ENCODE peak calls at places on chromosomes 1 and 21, in seven cellular contexts. One of them, this sample, is unnamed. For H3K9me3, the result is how much of the 10 kb centered on the place peaks cover.

GRCh38 chr1:100952104-100952745 is 56.3 kb downstream of the SLC30A7 start:
- DNase-seq in ovary: no peak
- DNase-seq in GM12878: no peak
- DNase-seq in body of pancreas: no peak
- DNase-seq in A549: no peak
- DNase-seq in breast epithelium: no peak
- DNase-seq in Peyer's patch: no peak
- DNase-seq in this sample: no peak

GRCh38 chr1:181129771-181130606 is 41.5 kb downstream of the IER5 start:
- DNase-seq in ovary: no peak
- DNase-seq in GM12878: no peak
- DNase-seq in body of pancreas: no peak
- DNase-seq in A549: no peak
- DNase-seq in breast epithelium: no peak
- DNase-seq in Peyer's patch: no peak
- DNase-seq in this sample: no peak

GRCh38 chr1:222706815-222707214 is 5.5 kb downstream of the AIDA start:
- DNase-seq in ovary: no peak
- DNase-seq in GM12878: no peak
- DNase-seq in body of pancreas: no peak
- DNase-seq in A549: no peak
- DNase-seq in breast epithelium: no peak
- DNase-seq in Peyer's patch: no peak
- DNase-seq in this sample: no peak

GRCh38 chr1:12229835-12230548 is at the start of gene VPS13D:
- DNase-seq in ovary: peak
- DNase-seq in GM12878: peak
- DNase-seq in body of pancreas: peak
- DNase-seq in A549: peak
- DNase-seq in breast epithelium: peak
- DNase-seq in Peyer's patch: peak
- DNase-seq in this sample: peak

GRCh38 chr1:172990598-172991215 is 60.0 kb downstream of the TNFSF18 start:
- DNase-seq in ovary: no peak
- DNase-seq in GM12878: no peak
- DNase-seq in body of pancreas: no peak
- DNase-seq in A549: no peak
- DNase-seq in breast epithelium: no peak
- DNase-seq in Peyer's patch: no peak
- DNase-seq in this sample: no peak

GRCh38 chr21:45297329-45297728 is 9.6 kb upstream of the POFUT2 start:
- DNase-seq in ovary: peak
- DNase-seq in GM12878: no peak
- DNase-seq in body of pancreas: no peak
- DNase-seq in A549: no peak
- DNase-seq in breast epithelium: no peak
- DNase-seq in Peyer's patch: no peak
- DNase-seq in this sample: no peak

GRCh38 chr1:234573711-234574299 is 36.2 kb downstream of the IRF2BP2 start:
- DNase-seq in ovary: no peak
- DNase-seq in GM12878: no peak
- DNase-seq in body of pancreas: no peak
- DNase-seq in A549: no peak
- DNase-seq in breast epithelium: no peak
- DNase-seq in Peyer's patch: no peak
- DNase-seq in this sample: no peak

GRCh38 chr1:2638466-2639115 is 5.8 kb upstream of the MMEL1 start:
- DNase-seq in ovary: no peak
- DNase-seq in GM12878: no peak
- DNase-seq in body of pancreas: no peak
- DNase-seq in A549: no peak
- DNase-seq in breast epithelium: no peak
- DNase-seq in Peyer's patch: no peak
- DNase-seq in this sample: no peak

GRCh38 chr1:20265243-20265642 is 25.4 kb upstream of the VWA5B1 start:
- DNase-seq in ovary: no peak
- DNase-seq in GM12878: no peak
- DNase-seq in body of pancreas: no peak
- DNase-seq in A549: no peak
- DNase-seq in breast epithelium: no peak
- DNase-seq in Peyer's patch: no peak
- DNase-seq in this sample: no peak

GRCh38 chr1:16989676-16990391 is 9.4 kb upstream of the MFAP2 start:
- DNase-seq in ovary: no peak
- DNase-seq in GM12878: no peak
- DNase-seq in body of pancreas: no peak
- DNase-seq in A549: no peak
- DNase-seq in breast epithelium: no peak
- DNase-seq in Peyer's patch: no peak
- DNase-seq in this sample: no peak

GRCh38 chr1:198584163-198584562 is 43.7 kb upstream of the ATP6V1G3 start:
- DNase-seq in ovary: no peak
- DNase-seq in GM12878: no peak
- DNase-seq in body of pancreas: no peak
- DNase-seq in A549: no peak
- DNase-seq in breast epithelium: no peak
- DNase-seq in Peyer's patch: no peak
- DNase-seq in this sample: no peak

GRCh38 chr1:8809342-8809736 is 8.1 kb downstream of the RERE start:
- DNase-seq in ovary: no peak
- DNase-seq in GM12878: no peak
- DNase-seq in body of pancreas: no peak
- DNase-seq in A549: no peak
- DNase-seq in breast epithelium: no peak
- DNase-seq in Peyer's patch: no peak
- DNase-seq in this sample: no peak

GRCh38 chr1:172970186-172970585 is 80.6 kb downstream of the TNFSF18 start:
- DNase-seq in ovary: no peak
- DNase-seq in GM12878: no peak
- DNase-seq in body of pancreas: no peak
- DNase-seq in A549: peak
- DNase-seq in breast epithelium: no peak
- DNase-seq in Peyer's patch: no peak
- DNase-seq in this sample: no peak

GRCh38 chr1:46133181-46133658 is 791 bp upstream of the PIK3R3 start:
- DNase-seq in ovary: no peak
- DNase-seq in GM12878: no peak
- DNase-seq in body of pancreas: no peak
- DNase-seq in A549: no peak
- DNase-seq in breast epithelium: peak
- DNase-seq in Peyer's patch: no peak
- DNase-seq in this sample: no peak

GRCh38 chr1:209721406-209721805 is 16.8 kb downstream of the HSD11B1 start:
- DNase-seq in ovary: no peak
- DNase-seq in GM12878: no peak
- DNase-seq in body of pancreas: no peak
- DNase-seq in A549: no peak
- DNase-seq in breast epithelium: no peak
- DNase-seq in Peyer's patch: no peak
- DNase-seq in this sample: no peak

GRCh38 chr1:209727286-209727685 is 22.6 kb downstream of the HSD11B1 start:
- DNase-seq in ovary: no peak
- DNase-seq in GM12878: no peak
- DNase-seq in body of pancreas: no peak
- DNase-seq in A549: no peak
- DNase-seq in breast epithelium: no peak
- DNase-seq in Peyer's patch: no peak
- DNase-seq in this sample: no peak

GRCh38 chr1:209723265-209723664 is 18.6 kb downstream of the HSD11B1 start:
- DNase-seq in ovary: no peak
- DNase-seq in GM12878: no peak
- DNase-seq in body of pancreas: no peak
- DNase-seq in A549: no peak
- DNase-seq in breast epithelium: no peak
- DNase-seq in Peyer's patch: no peak
- DNase-seq in this sample: no peak

GRCh38 chr1:209720826-209721225 is 16.2 kb downstream of the HSD11B1 start:
- DNase-seq in ovary: no peak
- DNase-seq in GM12878: no peak
- DNase-seq in body of pancreas: no peak
- DNase-seq in A549: no peak
- DNase-seq in breast epithelium: no peak
- DNase-seq in Peyer's patch: no peak
- DNase-seq in this sample: no peak

GRCh38 chr1:209723761-209724693 is 19.4 kb downstream of the HSD11B1 start:
- DNase-seq in ovary: no peak
- DNase-seq in GM12878: no peak
- DNase-seq in body of pancreas: no peak
- DNase-seq in A549: no peak
- DNase-seq in breast epithelium: no peak
- DNase-seq in Peyer's patch: no peak
- DNase-seq in this sample: no peak
- H3K27ac ChIP-seq in ovary: peak
- H3K27ac ChIP-seq in GM12878: no peak
- H3K27ac ChIP-seq in body of pancreas: no peak
- H3K27ac ChIP-seq in A549: no peak
- H3K27ac ChIP-seq in breast epithelium: no peak
- H3K27ac ChIP-seq in Peyer's patch: no peak
- H3K27ac ChIP-seq in this sample: peak

GRCh38 chr1:203306970-203307541 is 1.7 kb downstream of the BTG2 start:
- DNase-seq in ovary: peak
- DNase-seq in GM12878: no peak
- DNase-seq in body of pancreas: peak
- DNase-seq in A549: no peak
- DNase-seq in breast epithelium: no peak
- DNase-seq in Peyer's patch: peak
- DNase-seq in this sample: peak

GRCh38 chr1:203305809-203306088 is 430 bp downstream of the BTG2 start:
- DNase-seq in ovary: no peak
- DNase-seq in GM12878: no peak
- DNase-seq in body of pancreas: no peak
- DNase-seq in A549: no peak
- DNase-seq in breast epithelium: no peak
- DNase-seq in Peyer's patch: no peak
- DNase-seq in this sample: no peak

GRCh38 chr1:203304919-203305808 is at the start of gene BTG2:
- DNase-seq in ovary: peak
- DNase-seq in GM12878: no peak
- DNase-seq in body of pancreas: peak
- DNase-seq in A549: peak
- DNase-seq in breast epithelium: peak
- DNase-seq in Peyer's patch: peak
- DNase-seq in this sample: peak

GRCh38 chr1:203307690-203308126 is 2.4 kb downstream of the BTG2 start:
- DNase-seq in ovary: peak
- DNase-seq in GM12878: no peak
- DNase-seq in body of pancreas: no peak
- DNase-seq in A549: no peak
- DNase-seq in breast epithelium: no peak
- DNase-seq in Peyer's patch: peak
- DNase-seq in this sample: no peak

DNA sequence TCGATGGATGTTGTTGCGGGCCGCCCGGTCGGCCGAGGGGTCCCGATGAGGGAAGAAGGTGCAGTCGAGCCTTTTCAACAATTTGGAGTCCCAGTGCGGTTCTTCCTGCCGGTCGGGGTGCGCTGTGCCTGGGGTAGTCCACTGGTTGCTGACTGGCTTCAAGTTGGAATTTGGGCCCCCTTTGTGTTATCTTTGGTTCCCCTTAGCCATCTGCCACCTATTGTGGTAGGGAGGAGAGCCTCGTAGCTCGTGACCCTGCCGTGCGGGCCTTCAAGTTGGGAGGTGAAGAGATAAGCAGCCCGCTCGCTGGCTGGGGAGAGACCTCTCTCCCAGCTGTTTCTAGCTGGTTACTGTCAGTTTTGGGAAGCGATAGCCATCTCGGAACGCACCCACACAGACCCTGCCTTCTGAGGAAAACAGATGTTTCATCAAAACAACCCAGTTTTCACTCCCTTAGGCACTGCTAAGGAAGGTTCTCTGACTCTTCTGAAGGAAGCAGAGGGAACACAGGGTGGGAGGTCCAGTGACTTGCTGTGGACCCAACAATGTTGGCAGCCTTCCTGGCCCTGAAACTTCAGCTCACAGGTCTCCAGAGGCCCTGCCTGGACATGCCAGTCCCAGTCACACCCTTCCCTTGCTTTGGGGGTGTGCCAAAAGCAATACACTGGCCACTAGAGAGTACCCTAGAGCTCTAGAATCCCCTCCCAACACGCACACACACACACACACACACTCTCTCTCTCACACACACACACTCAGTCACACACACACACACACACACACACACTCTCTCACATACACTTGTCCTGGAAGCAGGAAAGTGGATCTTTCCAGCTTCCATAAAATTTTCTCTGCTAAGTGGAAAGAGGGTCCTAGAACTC is 1.0 kb downstream of the BTG2 start:
- DNase-seq in ovary: peak
- DNase-seq in GM12878: no peak
- DNase-seq in body of pancreas: peak
- DNase-seq in A549: peak
- DNase-seq in breast epithelium: peak
- DNase-seq in Peyer's patch: peak
- DNase-seq in this sample: peak
- TF ChIP-seq POLR2A in ovary: peak
- TF ChIP-seq POLR2A in GM12878: peak
- TF ChIP-seq POLR2A in body of pancreas: peak
- TF ChIP-seq POLR2A in A549: no peak
- TF ChIP-seq POLR2A in breast epithelium: no peak
- TF ChIP-seq POLR2A in Peyer's patch: peak
- TF ChIP-seq POLR2A in this sample: no peak

DNA sequence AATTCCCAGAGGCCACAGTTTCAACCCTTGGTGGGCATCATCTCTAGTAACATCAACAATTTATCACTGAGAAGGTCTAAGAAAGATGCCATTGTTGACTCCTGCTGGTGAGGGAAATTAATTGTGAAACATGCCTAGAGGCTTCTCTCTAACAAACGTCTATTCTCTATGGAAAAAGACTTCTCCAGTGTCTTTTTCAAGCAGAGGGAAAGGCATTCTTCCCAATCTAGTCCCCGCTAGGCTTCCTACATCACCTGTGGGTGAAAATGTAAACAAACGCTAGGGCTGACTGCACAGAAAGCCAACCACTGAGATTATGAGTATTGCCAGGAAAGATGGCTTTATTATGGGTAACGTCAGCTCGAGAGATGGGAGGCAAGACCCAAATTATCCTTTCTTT is 677.4 kb downstream of the NCAM2 start:
- DNase-seq in ovary: no peak
- DNase-seq in GM12878: no peak
- DNase-seq in body of pancreas: no peak
- DNase-seq in A549: no peak
- DNase-seq in breast epithelium: no peak
- DNase-seq in Peyer's patch: no peak
- DNase-seq in this sample: no peak
- H3K9me3 ChIP-seq in ovary: under half
- H3K9me3 ChIP-seq in GM12878: under half
- H3K9me3 ChIP-seq in body of pancreas: under half
- H3K9me3 ChIP-seq in A549: under half
- H3K9me3 ChIP-seq in breast epithelium: under half
- H3K9me3 ChIP-seq in Peyer's patch: under half
- H3K9me3 ChIP-seq in this sample: under half

DNA sequence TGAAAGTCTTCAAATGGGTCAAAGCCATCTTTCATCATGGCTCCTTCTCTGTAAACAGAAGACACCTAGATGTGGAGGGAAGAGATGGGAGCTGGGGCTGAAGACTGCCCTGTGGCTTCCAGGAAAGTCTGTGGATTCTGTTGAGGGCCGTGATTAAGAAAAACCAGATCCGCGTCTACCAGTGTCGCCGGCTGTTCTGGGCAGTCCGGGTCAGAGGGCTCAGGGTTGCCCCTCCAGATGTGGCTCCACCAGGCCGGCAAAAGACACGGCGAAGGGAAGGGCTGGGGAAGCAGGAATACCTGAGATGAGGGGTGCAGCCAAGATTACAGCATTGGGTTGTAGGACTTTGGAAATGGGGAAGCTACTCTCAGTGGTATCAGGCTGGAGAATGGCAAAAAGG is 162.6 kb downstream of the RHOU start:
- DNase-seq in ovary: no peak
- DNase-seq in GM12878: no peak
- DNase-seq in body of pancreas: no peak
- DNase-seq in A549: no peak
- DNase-seq in breast epithelium: no peak
- DNase-seq in Peyer's patch: no peak
- DNase-seq in this sample: no peak
- H3K27ac ChIP-seq in ovary: no peak
- H3K27ac ChIP-seq in GM12878: no peak
- H3K27ac ChIP-seq in body of pancreas: no peak
- H3K27ac ChIP-seq in A549: no peak
- H3K27ac ChIP-seq in breast epithelium: no peak
- H3K27ac ChIP-seq in Peyer's patch: no peak
- H3K27ac ChIP-seq in this sample: no peak

This sample was measured in right lobe of liver.